ENCODE peak calls at places on chromosomes 6 and 20, in five cellular contexts. E is lower leg skin, F is uterus, X is H1, L is tibial nerve. M is an unnamed sample.

GRCh38 chr20:63096681-63097335 is 90.0 kb upstream of the BHLHE23 start:
- DNase-seq in F (no peak), E (peak; percentile 64), L (no peak), X (peak; percentile 37), M (no peak)

GRCh38 chr20:52340036-52340634 is 148.6 kb upstream of the ZFP64 start:
- DNase-seq in X (no peak), F (no peak), E (no peak), L (no peak), M (no peak)

GRCh38 chr6:85483861-85484260 is 34.0 kb downstream of the NT5E start:
- DNase-seq in L (no peak), X (no peak), E (no peak), F (no peak), M (no peak)

GRCh38 chr6:170287371-170287876 is 3.5 kb downstream of the DLL1 start:
- DNase-seq in X (no peak), F (no peak), E (peak; percentile 77), L (no peak), M (no peak)

GRCh38 chr6:39411465-39411864 is 89.0 kb upstream of the KCNK16 start:
- DNase-seq in X (no peak), E (no peak), F (no peak), L (no peak), M (no peak)

GRCh38 chr6:100433726-100434435 is 30.8 kb downstream of the SIM1 start:
- DNase-seq in X (no peak), L (no peak), F (no peak), E (no peak), M (no peak)

GRCh38 chr6:9583946-9584345 is 830.9 kb downstream of the TFAP2A start:
- DNase-seq in L (no peak), X (no peak), F (no peak), E (no peak), M (no peak)

GRCh38 chr6:138545621-138545980 is 46.3 kb upstream of the NHSL1 start:
- DNase-seq in L (peak; percentile 29), X (peak; percentile 67), F (peak; percentile 18), E (peak; percentile 91), M (peak; percentile 52)

GRCh38 chr20:34350095-34350494 is 13.0 kb upstream of the ITCH start:
- DNase-seq in L (no peak), X (no peak), E (no peak), F (no peak), M (no peak)

GRCh38 chr20:62236674-62236996 is 1.7 kb upstream of the OSBPL2 start:
- DNase-seq in X (no peak), E (no peak), L (no peak), F (no peak), M (no peak)

GRCh38 chr6:165586706-165587105 is 76.3 kb downstream of the PDE10A start:
- DNase-seq in X (no peak), F (no peak), L (no peak), E (no peak), M (no peak)

GRCh38 chr20:6525447-6526303 is 241.8 kb upstream of the BMP2 start:
- DNase-seq in E (no peak), L (no peak), F (no peak), X (no peak), M (no peak)

GRCh38 chr20:1364106-1364505 is 28.7 kb downstream of the FKBP1A start:
- DNase-seq in E (no peak), X (no peak), F (no peak), L (no peak), M (no peak)

GRCh38 chr20:51563597-51564332 is 21.2 kb upstream of the NFATC2 start:
- DNase-seq in E (peak; percentile 89), X (peak; percentile 60), F (peak; percentile 84), L (peak; percentile 64), M (peak; percentile 73)

GRCh38 chr6:152750694-152751093 is at the start of gene VIP:
- DNase-seq in L (no peak), X (peak; percentile 54), E (no peak), F (no peak), M (no peak)

GRCh38 chr6:131226465-131226864 is 91.2 kb downstream of the AKAP7 start:
- DNase-seq in F (no peak), X (no peak), E (no peak), L (no peak), M (no peak)

GRCh38 chr6:150081702-150082101 is 12.8 kb upstream of the ULBP3 start:
- DNase-seq in F (no peak), L (no peak), E (peak; percentile 13), X (no peak), M (no peak)

GRCh38 chr6:136952714-136953260 is 30.7 kb downstream of the SLC35D3 start:
- DNase-seq in E (no peak), F (no peak), L (no peak), X (no peak), M (peak; percentile 18)

GRCh38 chr6:15473741-15474161 is 189.1 kb downstream of the DTNBP1 start:
- DNase-seq in E (no peak), F (peak; percentile 30), X (no peak), L (no peak), M (no peak)

GRCh38 chr6:143205983-143206382 is 145.3 kb downstream of the AIG1 start:
- DNase-seq in F (no peak), E (no peak), X (no peak), L (no peak), M (no peak)

GRCh38 chr6:85449818-85450577 is at the start of gene NT5E:
- DNase-seq in X (peak; percentile 89), F (peak; percentile 74), L (peak; percentile 57), E (peak; percentile 93), M (peak; percentile 86)

GRCh38 chr20:44643596-44644383 is 7.7 kb downstream of the ADA start:
- DNase-seq in X (peak; percentile 67), E (peak; percentile 91), L (peak; percentile 42), F (peak; percentile 66), M (no peak)

GRCh38 chr20:36775196-36775595 is 1.6 kb upstream of the DSN1 start:
- DNase-seq in L (peak; percentile 51), E (no peak), X (no peak), F (no peak), M (no peak)

GRCh38 chr20:25009218-25010145 is 16.9 kb upstream of the APMAP start:
- DNase-seq in E (peak; percentile 80), L (no peak), X (no peak), F (peak; percentile 3), M (no peak)

GRCh38 chr6:142746524-142746923 is 198.5 kb downstream of the HIVEP2 start:
- DNase-seq in L (no peak), X (peak; percentile 58), F (no peak), E (no peak), M (no peak)

GRCh38 chr20:42254673-42255072 is 636.5 kb upstream of the CHD6 start:
- DNase-seq in E (peak; percentile 10), X (no peak), F (no peak), L (no peak), M (no peak)

GRCh38 chr6:9516207-9516606 is 898.7 kb downstream of the TFAP2A start:
- DNase-seq in L (no peak), F (no peak), X (peak; percentile 48), E (no peak), M (no peak)

DNA sequence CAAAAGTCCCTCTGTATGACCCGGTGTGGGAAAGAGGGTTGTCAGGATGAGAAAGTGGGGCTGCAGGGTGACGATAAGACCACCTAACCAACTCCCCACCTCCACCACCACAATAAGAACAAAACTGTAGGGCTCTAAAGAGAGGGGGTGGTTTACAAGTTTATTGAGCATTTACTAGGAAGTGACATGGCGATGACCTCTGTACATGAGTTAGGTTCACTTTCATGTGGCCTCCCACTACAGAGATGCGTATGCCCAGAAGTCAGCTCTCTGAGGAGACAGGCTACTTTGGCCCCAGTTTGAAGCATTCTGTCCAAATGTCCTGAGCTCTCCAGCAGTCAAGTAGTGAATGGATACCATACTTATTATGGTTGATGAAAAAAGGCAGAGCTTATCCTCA is 28.7 kb upstream of the PI16 start:
- DNase-seq in X (no peak), E (no peak), L (no peak), F (no peak), M (no peak)
- TF ChIP-seq POLR2A in X (no peak), E (no peak), L (no peak), F (no peak), M (no peak)

GRCh38 chr6:7051780-7052440 is 55.9 kb upstream of the RREB1 start:
- DNase-seq in L (no peak), E (peak; percentile 90), F (peak; percentile 29), X (no peak), M (peak; percentile 57)
- TF ChIP-seq POLR2A in L (no peak), E (no peak), F (no peak), X (no peak), M (no peak)

GRCh38 chr6:41938590-41938989 is 3.0 kb downstream of the CCND3 start:
- DNase-seq in X (no peak), L (no peak), E (no peak), F (no peak), M (peak; percentile 37)
- TF ChIP-seq POLR2A in X (no peak), L (no peak), E (no peak), F (no peak), M (no peak)

GRCh38 chr6:148508401-148509151 is 165.9 kb downstream of the SASH1 start:
- DNase-seq in X (no peak), L (no peak), E (no peak), F (no peak), M (no peak)
- TF ChIP-seq POLR2A in X (no peak), L (peak; percentile 23), E (no peak), F (no peak), M (no peak)

GRCh38 chr6:169170583-169170955 is 83.1 kb downstream of the THBS2 start:
- DNase-seq in F (no peak), E (peak; percentile 82), L (no peak), X (no peak), M (no peak)

GRCh38 chr6:169168302-169168630 is 85.4 kb downstream of the THBS2 start:
- DNase-seq in F (no peak), X (no peak), E (no peak), L (no peak), M (no peak)

GRCh38 chr6:169169941-169170582 is 83.6 kb downstream of the THBS2 start:
- DNase-seq in F (no peak), X (no peak), E (peak; percentile 70), L (no peak), M (no peak)

GRCh38 chr6:169168706-169169105 is 84.9 kb downstream of the THBS2 start:
- DNase-seq in X (no peak), F (no peak), E (no peak), L (no peak), M (no peak)

GRCh38 chr6:169169375-169169774 is 84.3 kb downstream of the THBS2 start:
- DNase-seq in X (no peak), E (peak; percentile 82), F (no peak), L (no peak), M (no peak)
- TF ChIP-seq POLR2A in X (no peak), E (no peak), F (no peak), L (no peak), M (no peak)